ENCODE peak calls at places on chromosomes 12 and 14, in ten cellular contexts. X, Z, A, N, B, J, C, R, V and H are unnamed samples.

GRCh38 chr14:68623307-68623706 is 169.6 kb downstream of the ZFP36L1 start:
- DNase-seq in X (no peak), Z (no peak), A (no peak), N (no peak), B (no peak), J (no peak), C (no peak), R (no peak), V (no peak), H (no peak)

GRCh38 chr14:22387776-22388241 is 201.2 kb downstream of the DAD1 start:
- DNase-seq in X (no peak), Z (no peak), A (no peak), N (no peak), B (no peak), J (no peak), C (no peak), R (no peak), V (no peak), H (no peak)

GRCh38 chr12:127108360-127109215 is 1158.4 kb upstream of the TMEM132C start:
- DNase-seq in X (no peak), Z (peak; percentile 54), A (peak; percentile 13), N (no peak), B (peak; percentile 40), J (peak; percentile 87), C (peak; percentile 50), R (peak; percentile 63), V (peak; percentile 74), H (peak; percentile 29)

GRCh38 chr14:73289308-73289707 is 52.0 kb downstream of the PAPLN start:
- DNase-seq in X (no peak), Z (no peak), A (no peak), N (no peak), B (no peak), J (no peak), C (no peak), R (no peak), V (no peak), H (no peak)

GRCh38 chr12:119940881-119941280 is 48.2 kb upstream of the BICDL1 start:
- DNase-seq in X (no peak), Z (no peak), A (no peak), N (no peak), B (no peak), J (peak; percentile 99), C (peak; percentile 55), R (no peak), V (no peak), H (no peak)

GRCh38 chr14:51715742-51716141 is 64.0 kb downstream of the FRMD6 start:
- DNase-seq in X (no peak), Z (no peak), A (no peak), N (no peak), B (no peak), J (no peak), C (no peak), R (no peak), V (peak; percentile 47), H (no peak)

GRCh38 chr12:124940393-124941169 is 26.1 kb upstream of the UBC start:
- DNase-seq in X (peak; percentile 83), Z (peak; percentile 91), A (peak; percentile 90), N (peak; percentile 73), B (peak; percentile 89), J (peak; percentile 97), C (peak; percentile 86), R (peak; percentile 93), V (peak; percentile 93), H (peak; percentile 89)

GRCh38 chr12:24591079-24591626 is 357.7 kb downstream of the BCAT1 start:
- DNase-seq in X (no peak), Z (no peak), A (no peak), N (no peak), B (no peak), J (no peak), C (no peak), R (no peak), V (no peak), H (no peak)

GRCh38 chr14:90674043-90674670 is 142.1 kb downstream of the TTC7B start:
- DNase-seq in X (peak; percentile 54), Z (no peak), A (no peak), N (no peak), B (no peak), J (no peak), C (no peak), R (no peak), V (no peak), H (no peak)

GRCh38 chr12:67193705-67194104 is 75.5 kb upstream of the CAND1 start:
- DNase-seq in X (no peak), Z (no peak), A (no peak), N (no peak), B (no peak), J (peak; percentile 55), C (peak; percentile 12), R (no peak), V (peak; percentile 70), H (peak; percentile 22)

GRCh38 chr14:89382487-89383170 is 34.4 kb downstream of the FOXN3 start:
- DNase-seq in X (no peak), Z (no peak), A (no peak), N (no peak), B (no peak), J (no peak), C (no peak), R (no peak), V (no peak), H (no peak)

GRCh38 chr12:1782215-1782614 is 38.1 kb upstream of the LRTM2 start:
- DNase-seq in X (no peak), Z (no peak), A (no peak), N (no peak), B (no peak), J (no peak), C (no peak), R (no peak), V (no peak), H (no peak)
- H3K27ac ChIP-seq in X (no peak overlapping the region), Z (no peak overlapping the region), A (no peak overlapping the region), N (no peak overlapping the region), B (no peak overlapping the region), J (no peak overlapping the region), C (no peak overlapping the region), R (no peak overlapping the region), V (no peak overlapping the region), H (no peak overlapping the region)

DNA sequence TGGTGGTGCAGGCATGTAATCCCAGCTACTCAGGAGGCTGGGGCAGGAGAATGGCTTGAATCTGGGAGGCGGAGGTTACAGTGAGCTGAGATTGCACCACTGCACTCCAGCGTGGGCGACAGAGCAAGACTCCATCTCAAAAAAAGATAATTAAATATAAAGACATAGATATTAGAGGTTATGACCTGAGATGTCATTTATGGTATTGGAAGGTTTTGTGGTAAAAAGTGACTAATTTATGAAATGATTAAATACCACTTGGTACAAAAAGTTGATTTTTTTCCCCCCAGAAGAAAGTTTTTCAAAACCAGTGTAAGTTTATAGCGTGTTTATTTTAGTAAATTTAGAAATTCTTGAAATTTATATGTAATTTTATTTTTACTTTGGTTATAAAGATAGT is 4.3 kb downstream of the AEBP2 start:
- DNase-seq in X (no peak), Z (no peak), A (no peak), N (no peak), B (no peak), J (no peak), C (no peak), R (no peak), V (no peak), H (no peak)
- H3K4me1 ChIP-seq in X (peaks cover 21% of the 10 kb centered on the region), Z (peaks cover 12% of the 10 kb centered on the region), A (no peaks in the 10 kb centered on the region), N (peaks cover 31% of the 10 kb centered on the region), B (peaks cover 3% of the 10 kb centered on the region), J (peaks cover 6% of the 10 kb centered on the region), C (peaks cover 16% of the 10 kb centered on the region), R (peaks cover 30% of the 10 kb centered on the region), V (peaks cover 24% of the 10 kb centered on the region), H (no peaks in the 10 kb centered on the region)

DNA sequence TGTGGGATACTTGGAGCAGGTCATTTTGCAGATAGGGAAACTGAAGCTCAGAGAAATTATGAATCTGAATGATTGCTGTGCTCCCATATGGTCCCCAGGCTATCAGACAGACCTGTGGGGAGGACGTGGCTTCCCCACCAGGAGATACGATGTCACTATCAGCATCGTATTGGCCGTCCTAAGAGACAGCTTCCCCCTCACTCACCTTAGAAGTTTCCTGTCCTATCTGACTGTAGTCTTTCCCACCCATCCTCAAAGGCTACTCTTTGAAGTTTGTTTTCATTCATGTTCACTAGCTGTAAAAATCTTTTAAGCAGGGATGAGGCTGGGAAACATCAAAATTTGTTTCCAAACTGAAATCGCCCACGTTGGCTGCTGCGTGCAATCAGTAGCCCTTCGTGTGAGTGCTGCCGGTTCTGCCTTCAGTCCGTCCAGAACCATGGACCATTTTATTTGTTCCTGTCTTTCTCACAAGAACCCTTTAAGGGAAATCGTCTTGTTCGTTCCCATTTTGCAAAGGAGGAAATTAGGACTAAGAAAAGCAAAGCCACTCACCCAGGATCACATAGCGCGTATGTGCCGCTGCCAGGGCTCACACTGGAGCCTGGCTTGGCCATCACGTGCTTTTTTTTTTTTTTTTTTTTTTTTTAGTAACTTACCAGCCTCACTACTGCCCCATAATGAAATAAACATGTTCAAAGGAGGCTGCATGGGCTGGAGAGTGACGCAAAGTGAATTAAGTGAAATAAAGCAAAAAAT is 1.0 kb upstream of the KDM2B start:
- DNase-seq in X (peak; percentile 47), Z (no peak), A (no peak), N (no peak), B (peak; percentile 24), J (no peak), C (no peak), R (no peak), V (peak; percentile 47), H (no peak)
- H3K4me3 ChIP-seq in X (peak overlapping the region; percentile 76), Z (no peak overlapping the region), A (no peak overlapping the region), N (peak overlapping the region; percentile 82), B (peak overlapping the region; percentile 71), J (peak overlapping the region; percentile 82), C (no peak overlapping the region), R (peak overlapping the region; percentile 75), V (peak overlapping the region; percentile 94), H (peak overlapping the region; percentile 67)

GRCh38 chr14:103932791-103933490 is 4.7 kb downstream of the TDRD9 start:
- DNase-seq in X (no peak), Z (no peak), A (no peak), N (no peak), B (no peak), J (peak; percentile 69), C (no peak), R (no peak), V (no peak), H (no peak)

GRCh38 chr14:103928011-103928890 is at the start of gene TDRD9:
- DNase-seq in X (no peak), Z (no peak), A (no peak), N (no peak), B (no peak), J (no peak), C (no peak), R (no peak), V (no peak), H (no peak)

GRCh38 chr14:103930051-103930604 is 1.9 kb downstream of the TDRD9 start:
- DNase-seq in X (no peak), Z (no peak), A (no peak), N (no peak), B (no peak), J (peak; percentile 15), C (peak; percentile 14), R (no peak), V (no peak), H (no peak)

GRCh38 chr14:103935102-103935501 is 6.8 kb downstream of the TDRD9 start:
- DNase-seq in X (no peak), Z (no peak), A (no peak), N (no peak), B (no peak), J (no peak), C (no peak), R (no peak), V (no peak), H (no peak)

DNA sequence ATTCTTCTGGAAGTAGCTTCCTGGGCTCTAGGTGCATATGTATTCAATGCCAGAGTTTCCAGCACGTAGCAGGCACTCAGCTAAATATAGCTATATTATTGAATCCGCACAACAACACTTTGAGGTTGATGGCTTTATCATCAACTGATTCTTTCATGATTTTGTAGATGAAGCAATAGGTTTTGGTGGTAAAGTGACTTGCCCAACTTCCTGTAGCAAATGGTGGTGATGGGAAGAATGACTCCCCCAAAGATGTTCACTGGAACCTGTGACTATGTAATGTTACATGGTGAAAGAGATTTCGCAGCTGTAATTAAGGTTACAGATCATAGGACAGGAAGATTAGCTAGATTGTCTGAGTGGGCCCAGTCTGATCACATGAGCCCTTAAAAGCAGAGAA is 3.2 kb downstream of the TDRD9 start:
- DNase-seq in X (no peak), Z (no peak), A (no peak), N (no peak), B (no peak), J (no peak), C (no peak), R (no peak), V (no peak), H (no peak)
- H3K27ac ChIP-seq in X (no peak overlapping the region), Z (no peak overlapping the region), A (no peak overlapping the region), N (no peak overlapping the region), B (no peak overlapping the region), J (no peak overlapping the region), C (no peak overlapping the region), R (no peak overlapping the region), V (no peak overlapping the region), H (no peak overlapping the region)